ENCODE peak calls at places on chromosome 4, in five cellular contexts. N, D, H, A and Y are unnamed samples.

GRCh38 chr4:107548211-107548905 is 171.7 kb downstream of the PAPSS1 start:
- DNase-seq in N (no peak), D (peak), H (no peak), A (no peak), Y (no peak)

GRCh38 chr4:170089743-170090666 is at the start of gene AADAT:
- DNase-seq in N (peak), D (peak), H (no peak), A (peak), Y (peak)

GRCh38 chr4:57763070-57763469 is 652.9 kb upstream of the IGFBP7 start:
- DNase-seq in N (no peak), D (peak), H (no peak), A (no peak), Y (no peak)

GRCh38 chr4:1169171-1169671 is 3.2 kb downstream of the SPON2 start:
- DNase-seq in N (no peak), D (no peak), H (no peak), A (no peak), Y (no peak)

GRCh38 chr4:188971125-188971524 is 831.9 kb downstream of the TRIML1 start:
- DNase-seq in N (peak), D (peak), H (no peak), A (no peak), Y (peak)

GRCh38 chr4:743463-744211 is 38.0 kb downstream of the PCGF3 start:
- DNase-seq in N (no peak), D (no peak), H (no peak), A (no peak), Y (no peak)

GRCh38 chr4:158624889-158625478 is 46.7 kb downstream of the C4orf46 start:
- DNase-seq in N (peak), D (peak), H (no peak), A (peak), Y (peak)

GRCh38 chr4:142044271-142044670 is 407.9 kb downstream of the IL15 start:
- DNase-seq in N (no peak), D (no peak), H (no peak), A (no peak), Y (no peak)

GRCh38 chr4:146577111-146577510 is 55.4 kb upstream of the SLC10A7 start:
- DNase-seq in N (no peak), D (no peak), H (no peak), A (no peak), Y (no peak)

GRCh38 chr4:132344924-132345828 is 803.9 kb upstream of the PCDH10 start:
- DNase-seq in N (no peak), D (no peak), H (no peak), A (peak), Y (no peak)

GRCh38 chr4:172173206-172173605 is 360.0 kb downstream of the GALNTL6 start:
- DNase-seq in N (no peak), D (no peak), H (no peak), A (no peak), Y (no peak)